ENCODE peak calls at places on chromosomes 4 and X, in nine cellular contexts. D is D721Med; J is stimulated activated CD4-positive, alpha-beta T cell treated with anti-CD3 and anti-CD28 coated beads, Interleukin-1b, Interleukin-23, amount 100 ng/mL, for 24 hours; P is activated naive CD4-positive, alpha-beta T cell; K is amygdala; E is HFFc6; I is activated gamma-delta T cell treated with anti-CD3 and anti-CD28 coated beads, Interleukin-2, amount 50 U/mL, for 16 hours; U is ACHN; T is NCI-H226. M is an unnamed sample.

GRCh38 chr4:100796333-100796732 is 278.5 kb upstream of the EMCN start:
- DNase-seq in P (no peak), D (no peak), E (no peak), J (no peak), U (no peak), K (no peak), T (no peak), I (no peak), M (no peak)

GRCh38 chrX:42530027-42530426 is 247.9 kb downstream of the PPP1R2C start:
- DNase-seq in D (no peak), J (no peak), K (no peak), U (peak), P (no peak), T (peak), I (no peak), E (no peak), M (no peak)

GRCh38 chrX:1152090-1152489 is 60.4 kb downstream of the CRLF2 start:
- DNase-seq in K (no peak), T (no peak), U (no peak), P (no peak), E (no peak), J (no peak), I (no peak), D (no peak), M (no peak)

GRCh38 chrX:23008431-23009099 is 8.8 kb downstream of the DDX53 start:
- DNase-seq in U (peak), D (no peak), T (peak), E (peak), K (no peak), P (no peak), J (no peak), I (no peak), M (no peak)

GRCh38 chrX:48046846-48047245 is 24.6 kb downstream of the ZNF630 start:
- DNase-seq in I (no peak), J (no peak), U (no peak), E (no peak), K (no peak), D (no peak), P (no peak), T (no peak), M (no peak)

GRCh38 chrX:70088791-70089190 is 26.5 kb downstream of the OTUD6A start:
- DNase-seq in E (no peak), D (no peak), K (no peak), J (no peak), I (no peak), P (no peak), U (no peak), T (no peak), M (no peak)

GRCh38 chr4:170025523-170026252 is 507 bp downstream of the MFAP3L start:
- DNase-seq in D (no peak), E (no peak), U (peak), I (no peak), J (no peak), T (no peak), K (no peak), P (no peak), M (no peak)

GRCh38 chr4:138259296-138259695 is 17.1 kb upstream of the SLC7A11 start:
- DNase-seq in E (no peak), K (no peak), J (no peak), U (no peak), P (no peak), I (no peak), D (no peak), T (peak), M (no peak)

GRCh38 chr4:74555231-74555630 is 110.3 kb downstream of the AREG start:
- DNase-seq in K (no peak), I (no peak), P (no peak), E (peak), D (no peak), T (peak), J (no peak), U (no peak), M (no peak)

GRCh38 chr4:10808591-10808990 is 124.0 kb upstream of the CLNK start:
- DNase-seq in T (no peak), J (no peak), U (no peak), I (no peak), K (no peak), E (no peak), D (no peak), P (no peak), M (no peak)

GRCh38 chr4:140673729-140674128 is 82.5 kb downstream of the TBC1D9 start:
- DNase-seq in P (no peak), E (no peak), K (no peak), J (no peak), I (no peak), T (no peak), U (no peak), D (no peak), M (no peak)

GRCh38 chrX:55907968-55908607 is 190.5 kb downstream of the RRAGB start:
- DNase-seq in I (no peak), K (no peak), J (no peak), E (peak), D (no peak), P (peak), T (no peak), U (peak), M (peak)

M was measured in lower leg skin.